ENCODE peak calls at places on chromosomes 4 and X, in nine cellular contexts. Q is tibial artery, Y is pancreas, R is neural progenitor cell, X is fibroblast of lung, I is HAP-1, Z is stomach, N is adipocyte, E is psoas muscle. P is an unnamed sample.

GRCh38 chr4:128455076-128455345 is 167.4 kb upstream of the PGRMC2 start:
- DNase-seq in Q (no peak), Y (no peak), R (no peak), X (no peak), I (no peak), Z (no peak), N (no peak), E (no peak), P (no peak)

GRCh38 chrX:142982679-142983078 is 43.0 kb upstream of the SPANXN4 start:
- DNase-seq in Q (no peak), Y (no peak), R (no peak), X (no peak), I (no peak), Z (no peak), N (no peak), E (no peak), P (no peak)

GRCh38 chr4:131248314-131248713 is 1900.8 kb upstream of the PCDH10 start:
- DNase-seq in Q (no peak), Y (no peak), R (no peak), X (no peak), I (no peak), Z (no peak), N (no peak), E (no peak), P (no peak)

GRCh38 chr4:15536552-15537499 is 67.1 kb downstream of the CC2D2A start:
- DNase-seq in Q (no peak), Y (no peak), R (no peak), X (no peak), I (no peak), Z (no peak), N (no peak), E (no peak), P (no peak)

GRCh38 chr4:177041356-177041755 is 248.6 kb upstream of the VEGFC start:
- DNase-seq in Q (no peak), Y (no peak), R (no peak), X (peak; percentile 41), I (no peak), Z (no peak), N (no peak), E (no peak), P (no peak)

GRCh38 chrX:136032370-136032769 is 47.1 kb downstream of the SLC9A6 start:
- DNase-seq in Q (peak; percentile 52), Y (no peak), R (no peak), X (no peak), I (no peak), Z (no peak), N (no peak), E (no peak), P (no peak)

GRCh38 chr4:108972613-108973283 is 209.9 kb upstream of the ETNPPL start:
- DNase-seq in Q (no peak), Y (no peak), R (no peak), X (no peak), I (no peak), Z (no peak), N (no peak), E (no peak), P (no peak)

GRCh38 chr4:48578132-48578964 is 88.3 kb downstream of the ZAR1 start:
- DNase-seq in Q (peak; percentile 74), Y (no peak), R (peak; percentile 75), X (peak; percentile 60), I (peak; percentile 73), Z (peak; percentile 60), N (peak; percentile 92), E (no peak), P (no peak)

GRCh38 chrX:68666580-68666979 is 19.1 kb downstream of the STARD8 start:
- DNase-seq in Q (peak; percentile 42), Y (no peak), R (no peak), X (no peak), I (no peak), Z (no peak), N (no peak), E (no peak), P (no peak)

GRCh38 chr4:76361689-76362412 is 55.3 kb downstream of the STBD1 start:
- DNase-seq in Q (no peak), Y (no peak), R (no peak), X (no peak), I (no peak), Z (no peak), N (no peak), E (no peak), P (no peak)

GRCh38 chrX:34559325-34559724 is 97.8 kb downstream of the TMEM47 start:
- DNase-seq in Q (no peak), Y (no peak), R (no peak), X (peak; percentile 9), I (peak; percentile 45), Z (no peak), N (no peak), E (no peak), P (no peak)

GRCh38 chr4:84159767-84160166 is 339.3 kb downstream of the NKX6-1 start:
- DNase-seq in Q (no peak), Y (no peak), R (peak; percentile 79), X (peak; percentile 3), I (peak; percentile 60), Z (no peak), N (peak; percentile 1), E (no peak), P (no peak)

GRCh38 chrX:44432641-44433040 is 89.2 kb upstream of the EFHC2 start:
- DNase-seq in Q (no peak), Y (no peak), R (no peak), X (no peak), I (no peak), Z (no peak), N (no peak), E (no peak), P (no peak)

GRCh38 chr4:24372341-24372740 is 212.0 kb downstream of the DHX15 start:
- DNase-seq in Q (no peak), Y (no peak), R (no peak), X (no peak), I (no peak), Z (no peak), N (no peak), E (no peak), P (no peak)

GRCh38 chrX:44422631-44423030 is 79.2 kb upstream of the EFHC2 start:
- DNase-seq in Q (no peak), Y (no peak), R (no peak), X (peak; percentile 35), I (no peak), Z (no peak), N (no peak), E (no peak), P (no peak)

GRCh38 chr4:106369456-106370060 is 980 bp upstream of the GIMD1 start:
- DNase-seq in Q (no peak), Y (no peak), R (peak; percentile 67), X (peak; percentile 77), I (peak; percentile 50), Z (no peak), N (peak; percentile 90), E (no peak), P (no peak)

DNA sequence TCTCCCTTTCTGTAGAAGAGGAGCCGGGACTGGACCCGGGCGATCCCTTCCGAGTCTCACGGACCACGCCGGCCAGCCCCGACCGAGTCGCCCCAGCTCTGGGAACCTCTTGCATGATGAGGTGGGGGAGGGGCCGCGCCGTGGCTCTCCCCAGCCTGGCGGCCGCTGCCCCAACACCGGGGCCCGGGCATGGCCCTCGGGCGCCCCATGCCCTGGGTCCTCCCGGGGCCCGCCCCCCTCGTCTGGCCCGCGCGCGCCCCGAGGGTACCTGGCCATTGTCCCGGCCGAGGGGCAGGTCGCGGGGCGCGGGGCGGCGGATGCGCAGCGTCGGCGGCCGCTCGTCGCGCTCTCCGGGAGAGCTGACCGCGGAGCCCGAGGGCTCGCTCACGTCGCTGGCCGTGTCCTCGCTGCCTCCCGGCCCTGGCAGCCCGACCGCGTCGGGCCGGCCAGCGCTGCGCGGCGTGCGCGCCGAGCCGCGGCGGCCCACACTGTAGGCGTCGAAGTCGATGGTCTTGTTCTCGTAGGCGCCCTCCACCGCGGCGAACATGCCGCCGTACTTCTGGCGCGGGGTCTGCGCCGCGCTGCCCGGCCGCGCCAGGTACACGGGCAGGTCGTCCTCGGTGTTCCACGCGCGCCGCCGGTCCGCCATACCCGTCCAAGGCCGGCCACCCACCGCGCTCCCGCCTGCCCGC is 419 bp downstream of the CRMP1 start:
- DNase-seq in Q (no peak), Y (no peak), R (peak; percentile 34), X (no peak), I (no peak), Z (no peak), N (no peak), E (no peak), P (no peak)
- H3K4me3 ChIP-seq in Q (no peak overlapping the region), Y (no peak overlapping the region), R (peak overlapping the region; percentile 40), X (no peak overlapping the region), I (no peak overlapping the region), Z (peak overlapping the region; percentile 19), N (no peak overlapping the region), E (no peak overlapping the region), P (no peak overlapping the region)

DNA sequence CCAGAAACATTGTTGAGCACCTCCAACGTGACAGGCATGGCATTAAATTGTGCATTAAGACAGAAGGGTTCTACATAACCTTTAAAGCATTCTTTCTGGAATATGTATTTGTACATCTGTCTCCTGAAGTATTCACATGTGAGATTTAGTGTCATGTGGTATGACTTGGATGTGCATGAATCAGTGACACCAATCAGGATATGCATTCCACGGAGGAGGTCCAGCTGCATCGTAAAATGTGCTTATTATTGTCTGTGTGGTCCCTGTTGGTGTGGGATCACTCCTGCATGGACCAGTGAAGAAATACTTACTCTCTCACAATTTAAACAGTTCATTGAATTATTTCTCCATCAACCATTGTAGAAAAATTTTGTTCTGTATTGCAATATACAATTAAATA is 149.0 kb downstream of the MID1 start:
- DNase-seq in Q (no peak), Y (no peak), R (no peak), X (no peak), I (no peak), Z (no peak), N (no peak), E (no peak), P (no peak)
- H3K36me3 ChIP-seq in Q (no peaks in the 10 kb centered on the region), Y (no peaks in the 10 kb centered on the region), R (peaks cover 3% of the 10 kb centered on the region), X (peaks cover 2% of the 10 kb centered on the region), I (no peaks in the 10 kb centered on the region), Z (no peaks in the 10 kb centered on the region), N (no peaks in the 10 kb centered on the region), E (no peaks in the 10 kb centered on the region), P (no peaks in the 10 kb centered on the region)

GRCh38 chr4:182683666-182684065 is 233.5 kb downstream of the DCTD start:
- DNase-seq in Q (no peak), Y (no peak), R (no peak), X (no peak), I (no peak), Z (no peak), N (no peak), E (no peak), P (no peak)

GRCh38 chr4:182688081-182688480 is 229.1 kb downstream of the DCTD start:
- DNase-seq in Q (no peak), Y (no peak), R (peak; percentile 46), X (no peak), I (no peak), Z (no peak), N (no peak), E (peak; percentile 39), P (peak; percentile 67)
- H3K4me1 ChIP-seq in Q (no peaks in the 10 kb centered on the region), Y (no peaks in the 10 kb centered on the region), R (no peaks in the 10 kb centered on the region), X (no peaks in the 10 kb centered on the region), I (peaks cover 13% of the 10 kb centered on the region), Z (no peaks in the 10 kb centered on the region), N (no peaks in the 10 kb centered on the region), E (no peaks in the 10 kb centered on the region), P (no peaks in the 10 kb centered on the region)

DNA sequence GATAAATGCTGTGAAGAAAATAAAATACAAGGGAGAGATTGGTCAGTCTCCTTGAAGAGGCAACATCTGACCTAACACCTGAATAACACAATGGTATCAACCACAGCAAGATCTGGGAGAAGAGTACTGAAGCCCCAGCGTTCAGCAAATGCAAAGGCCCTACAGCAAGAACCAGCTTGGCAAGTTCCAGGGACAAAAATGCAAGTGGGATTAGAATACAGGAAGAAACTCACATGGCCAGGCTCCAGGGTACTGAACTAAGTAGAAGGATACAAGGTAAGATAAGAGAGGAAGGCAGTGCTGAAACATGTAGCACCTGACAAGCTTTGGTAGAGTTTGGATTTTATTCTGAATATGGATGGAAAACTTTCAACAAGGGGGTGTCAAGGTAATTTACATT is 3.6 kb downstream of the SMIM14 start:
- DNase-seq in Q (no peak), Y (no peak), R (no peak), X (peak; percentile 9), I (peak; percentile 18), Z (peak; percentile 79), N (peak; percentile 24), E (no peak), P (peak; percentile 52)
- H3K4me3 ChIP-seq in Q (no peak overlapping the region), Y (no peak overlapping the region), R (no peak overlapping the region), X (no peak overlapping the region), I (no peak overlapping the region), Z (no peak overlapping the region), N (peak overlapping the region; percentile 92), E (no peak overlapping the region), P (no peak overlapping the region)